ENCODE peak calls at places on chromosomes 5 and 9, in five cellular contexts. S is NCI-H1105; B is activated naive CD8-positive, alpha-beta T cell treated with anti-CD3 and anti-CD28 coated beads for 36 hours; J is stimulated activated CD8-positive, alpha-beta memory T cell treated with anti-CD3 and anti-CD28 coated beads, Interleukin-15, amount 100 ng/mL, for 4 hours; P is iris pigment epithelial cell. R is an unnamed sample.

GRCh38 chr5:12625667-12626263 is 721.5 kb upstream of the CTNND2 start:
- DNase-seq in S (no peak), B (no peak), J (no peak), P (no peak), R (no peak)

GRCh38 chr5:141757402-141757801 is 75.4 kb upstream of the ARAP3 start:
- DNase-seq in S (no peak), B (no peak), J (no peak), P (peak), R (peak)

GRCh38 chr9:124357591-124358361 is 57.5 kb downstream of the PSMB7 start:
- DNase-seq in S (no peak), B (no peak), J (no peak), P (no peak), R (no peak)

GRCh38 chr9:81028504-81028903 is 660.8 kb downstream of the TLE1 start:
- DNase-seq in S (no peak), B (no peak), J (no peak), P (peak), R (peak)

GRCh38 chr5:168096525-168096924 is 194.9 kb upstream of the WWC1 start:
- DNase-seq in S (no peak), B (no peak), J (no peak), P (no peak), R (no peak)

GRCh38 chr9:132241840-132242620 is 80.2 kb downstream of the NTNG2 start:
- DNase-seq in S (no peak), B (peak), J (no peak), P (peak), R (no peak)

GRCh38 chr5:108311682-108312081 is 70.2 kb downstream of the FBXL17 start:
- DNase-seq in S (no peak), B (no peak), J (no peak), P (peak), R (no peak)

GRCh38 chr9:130138791-130139190 is 33.4 kb upstream of the NCS1 start:
- DNase-seq in S (no peak), B (no peak), J (no peak), P (peak), R (peak)

GRCh38 chr5:67643531-67643930 is 446.9 kb upstream of the CD180 start:
- DNase-seq in S (no peak), B (no peak), J (no peak), P (no peak), R (no peak)

GRCh38 chr5:68548959-68549676 is 333.6 kb downstream of the PIK3R1 start:
- DNase-seq in S (no peak), B (no peak), J (no peak), P (peak), R (peak)

GRCh38 chr9:34428325-34428958 is 29.9 kb downstream of the FAM219A start:
- DNase-seq in S (no peak), B (no peak), J (no peak), P (peak), R (no peak)

GRCh38 chr5:75885849-75886596 is 168.8 kb upstream of the POC5 start:
- DNase-seq in S (no peak), B (no peak), J (no peak), P (peak), R (no peak)

GRCh38 chr5:151471276-151471675 is 23.9 kb downstream of the SLC36A1 start:
- DNase-seq in S (peak), B (no peak), J (no peak), P (no peak), R (no peak)

GRCh38 chr5:134874831-134875655 is 872 bp downstream of the TXNDC15 start:
- DNase-seq in S (no peak), B (peak), J (no peak), P (peak), R (peak)

GRCh38 chr9:123749580-123750202 is 180.2 kb downstream of the DENND1A start:
- DNase-seq in S (no peak), B (no peak), J (no peak), P (peak), R (no peak)

GRCh38 chr5:134503088-134503936 is 22.2 kb upstream of the JADE2 start:
- DNase-seq in S (no peak), B (peak), J (peak), P (peak), R (peak)

GRCh38 chr5:54558362-54558761 is 40.8 kb downstream of the SNX18 start:
- DNase-seq in S (no peak), B (no peak), J (no peak), P (no peak), R (peak)